ENCODE peak calls at places on chromosomes 11 and 22, in ten cellular contexts. One of them, this sample, is unnamed.

GRCh38 chr11:34457607-34458006 is 18.9 kb downstream of the CAT start:
- DNase-seq in ecto neural progenitor cell: no peak
- DNase-seq in posterior vena cava: no peak
- DNase-seq in ovary: no peak
- DNase-seq in kidney glomerular epithelial cell: no peak
- DNase-seq in stomach: no peak
- DNase-seq in stimulated activated CD4-positive, alpha-beta T cell treated with anti-CD3 and anti-CD28 coated beads, Interleukin-4, amount 100 ng/mL, for 24 hours: no peak
- DNase-seq in stimulated activated CD8-positive, alpha-beta memory T cell treated with anti-CD3 and anti-CD28 coated beads, Interleukin-7, amount 100 ng/mL, for 1 hour: no peak
- DNase-seq in spleen: no peak
- DNase-seq in NCI-H1092: no peak
- DNase-seq in this sample: no peak

GRCh38 chr11:26793517-26793916 is 71.7 kb upstream of the SLC5A12 start:
- DNase-seq in ecto neural progenitor cell: no peak
- DNase-seq in posterior vena cava: no peak
- DNase-seq in ovary: no peak
- DNase-seq in kidney glomerular epithelial cell: no peak
- DNase-seq in stomach: no peak
- DNase-seq in stimulated activated CD4-positive, alpha-beta T cell treated with anti-CD3 and anti-CD28 coated beads, Interleukin-4, amount 100 ng/mL, for 24 hours: no peak
- DNase-seq in stimulated activated CD8-positive, alpha-beta memory T cell treated with anti-CD3 and anti-CD28 coated beads, Interleukin-7, amount 100 ng/mL, for 1 hour: no peak
- DNase-seq in spleen: no peak
- DNase-seq in NCI-H1092: no peak
- DNase-seq in this sample: no peak

GRCh38 chr11:117186431-117186761 is 7.9 kb downstream of the SIDT2 start:
- DNase-seq in ecto neural progenitor cell: no peak
- DNase-seq in posterior vena cava: peak; percentile 46
- DNase-seq in ovary: peak; percentile 41
- DNase-seq in kidney glomerular epithelial cell: no peak
- DNase-seq in stomach: no peak
- DNase-seq in stimulated activated CD4-positive, alpha-beta T cell treated with anti-CD3 and anti-CD28 coated beads, Interleukin-4, amount 100 ng/mL, for 24 hours: no peak
- DNase-seq in stimulated activated CD8-positive, alpha-beta memory T cell treated with anti-CD3 and anti-CD28 coated beads, Interleukin-7, amount 100 ng/mL, for 1 hour: no peak
- DNase-seq in spleen: peak; percentile 71
- DNase-seq in NCI-H1092: no peak
- DNase-seq in this sample: no peak

GRCh38 chr11:41612415-41612814 is 153.0 kb upstream of the LRRC4C start:
- DNase-seq in ecto neural progenitor cell: no peak
- DNase-seq in posterior vena cava: no peak
- DNase-seq in ovary: no peak
- DNase-seq in kidney glomerular epithelial cell: no peak
- DNase-seq in stomach: no peak
- DNase-seq in stimulated activated CD4-positive, alpha-beta T cell treated with anti-CD3 and anti-CD28 coated beads, Interleukin-4, amount 100 ng/mL, for 24 hours: no peak
- DNase-seq in stimulated activated CD8-positive, alpha-beta memory T cell treated with anti-CD3 and anti-CD28 coated beads, Interleukin-7, amount 100 ng/mL, for 1 hour: no peak
- DNase-seq in spleen: no peak
- DNase-seq in NCI-H1092: no peak
- DNase-seq in this sample: no peak

GRCh38 chr11:93225642-93226041 is 27.9 kb upstream of the SLC36A4 start:
- DNase-seq in ecto neural progenitor cell: no peak
- DNase-seq in posterior vena cava: no peak
- DNase-seq in ovary: no peak
- DNase-seq in kidney glomerular epithelial cell: no peak
- DNase-seq in stomach: no peak
- DNase-seq in stimulated activated CD4-positive, alpha-beta T cell treated with anti-CD3 and anti-CD28 coated beads, Interleukin-4, amount 100 ng/mL, for 24 hours: no peak
- DNase-seq in stimulated activated CD8-positive, alpha-beta memory T cell treated with anti-CD3 and anti-CD28 coated beads, Interleukin-7, amount 100 ng/mL, for 1 hour: no peak
- DNase-seq in spleen: no peak
- DNase-seq in NCI-H1092: peak; percentile 42
- DNase-seq in this sample: no peak

GRCh38 chr11:87645626-87646025 is 529.6 kb downstream of the RAB38 start:
- DNase-seq in ecto neural progenitor cell: no peak
- DNase-seq in posterior vena cava: no peak
- DNase-seq in ovary: no peak
- DNase-seq in kidney glomerular epithelial cell: no peak
- DNase-seq in stomach: no peak
- DNase-seq in stimulated activated CD4-positive, alpha-beta T cell treated with anti-CD3 and anti-CD28 coated beads, Interleukin-4, amount 100 ng/mL, for 24 hours: no peak
- DNase-seq in stimulated activated CD8-positive, alpha-beta memory T cell treated with anti-CD3 and anti-CD28 coated beads, Interleukin-7, amount 100 ng/mL, for 1 hour: no peak
- DNase-seq in spleen: no peak
- DNase-seq in NCI-H1092: no peak
- DNase-seq in this sample: no peak

GRCh38 chr11:8671242-8671641 is 11.2 kb downstream of the TRIM66 start:
- DNase-seq in ecto neural progenitor cell: peak; percentile 77
- DNase-seq in posterior vena cava: no peak
- DNase-seq in ovary: peak; percentile 41
- DNase-seq in kidney glomerular epithelial cell: peak; percentile 80
- DNase-seq in stomach: no peak
- DNase-seq in stimulated activated CD4-positive, alpha-beta T cell treated with anti-CD3 and anti-CD28 coated beads, Interleukin-4, amount 100 ng/mL, for 24 hours: no peak
- DNase-seq in stimulated activated CD8-positive, alpha-beta memory T cell treated with anti-CD3 and anti-CD28 coated beads, Interleukin-7, amount 100 ng/mL, for 1 hour: no peak
- DNase-seq in spleen: no peak
- DNase-seq in NCI-H1092: no peak
- DNase-seq in this sample: no peak

GRCh38 chr22:43526951-43527350 is 115.1 kb downstream of the MPPED1 start:
- DNase-seq in ecto neural progenitor cell: no peak
- DNase-seq in posterior vena cava: peak; percentile 48
- DNase-seq in ovary: no peak
- DNase-seq in kidney glomerular epithelial cell: no peak
- DNase-seq in stomach: no peak
- DNase-seq in stimulated activated CD4-positive, alpha-beta T cell treated with anti-CD3 and anti-CD28 coated beads, Interleukin-4, amount 100 ng/mL, for 24 hours: no peak
- DNase-seq in stimulated activated CD8-positive, alpha-beta memory T cell treated with anti-CD3 and anti-CD28 coated beads, Interleukin-7, amount 100 ng/mL, for 1 hour: no peak
- DNase-seq in spleen: no peak
- DNase-seq in NCI-H1092: no peak
- DNase-seq in this sample: no peak

GRCh38 chr22:45686004-45686403 is 14.4 kb downstream of the ATXN10 start:
- DNase-seq in ecto neural progenitor cell: no peak
- DNase-seq in posterior vena cava: no peak
- DNase-seq in ovary: no peak
- DNase-seq in kidney glomerular epithelial cell: no peak
- DNase-seq in stomach: no peak
- DNase-seq in stimulated activated CD4-positive, alpha-beta T cell treated with anti-CD3 and anti-CD28 coated beads, Interleukin-4, amount 100 ng/mL, for 24 hours: no peak
- DNase-seq in stimulated activated CD8-positive, alpha-beta memory T cell treated with anti-CD3 and anti-CD28 coated beads, Interleukin-7, amount 100 ng/mL, for 1 hour: no peak
- DNase-seq in spleen: no peak
- DNase-seq in NCI-H1092: no peak
- DNase-seq in this sample: no peak

GRCh38 chr11:127619946-127620345 is 619.4 kb upstream of the KIRREL3 start:
- DNase-seq in ecto neural progenitor cell: no peak
- DNase-seq in posterior vena cava: no peak
- DNase-seq in ovary: no peak
- DNase-seq in kidney glomerular epithelial cell: no peak
- DNase-seq in stomach: no peak
- DNase-seq in stimulated activated CD4-positive, alpha-beta T cell treated with anti-CD3 and anti-CD28 coated beads, Interleukin-4, amount 100 ng/mL, for 24 hours: no peak
- DNase-seq in stimulated activated CD8-positive, alpha-beta memory T cell treated with anti-CD3 and anti-CD28 coated beads, Interleukin-7, amount 100 ng/mL, for 1 hour: no peak
- DNase-seq in spleen: no peak
- DNase-seq in NCI-H1092: no peak
- DNase-seq in this sample: no peak

GRCh38 chr22:50305393-50305657 is 2.1 kb downstream of the PLXNB2 start:
- DNase-seq in ecto neural progenitor cell: no peak
- DNase-seq in posterior vena cava: no peak
- DNase-seq in ovary: no peak
- DNase-seq in kidney glomerular epithelial cell: no peak
- DNase-seq in stomach: no peak
- DNase-seq in stimulated activated CD4-positive, alpha-beta T cell treated with anti-CD3 and anti-CD28 coated beads, Interleukin-4, amount 100 ng/mL, for 24 hours: no peak
- DNase-seq in stimulated activated CD8-positive, alpha-beta memory T cell treated with anti-CD3 and anti-CD28 coated beads, Interleukin-7, amount 100 ng/mL, for 1 hour: no peak
- DNase-seq in spleen: no peak
- DNase-seq in NCI-H1092: no peak
- DNase-seq in this sample: peak; percentile 75

GRCh38 chr11:68661014-68661413 is 23.3 kb upstream of the GAL start:
- DNase-seq in ecto neural progenitor cell: no peak
- DNase-seq in posterior vena cava: peak; percentile 76
- DNase-seq in ovary: no peak
- DNase-seq in kidney glomerular epithelial cell: no peak
- DNase-seq in stomach: no peak
- DNase-seq in stimulated activated CD4-positive, alpha-beta T cell treated with anti-CD3 and anti-CD28 coated beads, Interleukin-4, amount 100 ng/mL, for 24 hours: no peak
- DNase-seq in stimulated activated CD8-positive, alpha-beta memory T cell treated with anti-CD3 and anti-CD28 coated beads, Interleukin-7, amount 100 ng/mL, for 1 hour: no peak
- DNase-seq in spleen: peak; percentile 25
- DNase-seq in NCI-H1092: no peak
- DNase-seq in this sample: no peak

GRCh38 chr11:65743928-65744698 is 23.5 kb upstream of the RNASEH2C start:
- DNase-seq in ecto neural progenitor cell: no peak
- DNase-seq in posterior vena cava: no peak
- DNase-seq in ovary: no peak
- DNase-seq in kidney glomerular epithelial cell: no peak
- DNase-seq in stomach: peak; percentile 49
- DNase-seq in stimulated activated CD4-positive, alpha-beta T cell treated with anti-CD3 and anti-CD28 coated beads, Interleukin-4, amount 100 ng/mL, for 24 hours: peak; percentile 8
- DNase-seq in stimulated activated CD8-positive, alpha-beta memory T cell treated with anti-CD3 and anti-CD28 coated beads, Interleukin-7, amount 100 ng/mL, for 1 hour: no peak
- DNase-seq in spleen: no peak
- DNase-seq in NCI-H1092: no peak
- DNase-seq in this sample: peak; percentile 68

GRCh38 chr22:36322602-36322915 is 65.2 kb downstream of the MYH9 start:
- DNase-seq in ecto neural progenitor cell: no peak
- DNase-seq in posterior vena cava: no peak
- DNase-seq in ovary: no peak
- DNase-seq in kidney glomerular epithelial cell: no peak
- DNase-seq in stomach: no peak
- DNase-seq in stimulated activated CD4-positive, alpha-beta T cell treated with anti-CD3 and anti-CD28 coated beads, Interleukin-4, amount 100 ng/mL, for 24 hours: no peak
- DNase-seq in stimulated activated CD8-positive, alpha-beta memory T cell treated with anti-CD3 and anti-CD28 coated beads, Interleukin-7, amount 100 ng/mL, for 1 hour: no peak
- DNase-seq in spleen: no peak
- DNase-seq in NCI-H1092: no peak
- DNase-seq in this sample: no peak

GRCh38 chr11:97683733-97684132 is 1293.9 kb downstream of the JRKL start:
- DNase-seq in ecto neural progenitor cell: peak; percentile 42
- DNase-seq in posterior vena cava: no peak
- DNase-seq in ovary: no peak
- DNase-seq in kidney glomerular epithelial cell: no peak
- DNase-seq in stomach: no peak
- DNase-seq in stimulated activated CD4-positive, alpha-beta T cell treated with anti-CD3 and anti-CD28 coated beads, Interleukin-4, amount 100 ng/mL, for 24 hours: no peak
- DNase-seq in stimulated activated CD8-positive, alpha-beta memory T cell treated with anti-CD3 and anti-CD28 coated beads, Interleukin-7, amount 100 ng/mL, for 1 hour: no peak
- DNase-seq in spleen: no peak
- DNase-seq in NCI-H1092: no peak
- DNase-seq in this sample: no peak

GRCh38 chr11:120710354-120711187 is 199.0 kb downstream of the GRIK4 start:
- DNase-seq in ecto neural progenitor cell: peak; percentile 80
- DNase-seq in posterior vena cava: peak; percentile 88
- DNase-seq in ovary: peak; percentile 90
- DNase-seq in kidney glomerular epithelial cell: peak; percentile 78
- DNase-seq in stomach: no peak
- DNase-seq in stimulated activated CD4-positive, alpha-beta T cell treated with anti-CD3 and anti-CD28 coated beads, Interleukin-4, amount 100 ng/mL, for 24 hours: no peak
- DNase-seq in stimulated activated CD8-positive, alpha-beta memory T cell treated with anti-CD3 and anti-CD28 coated beads, Interleukin-7, amount 100 ng/mL, for 1 hour: no peak
- DNase-seq in spleen: peak; percentile 71
- DNase-seq in NCI-H1092: no peak
- DNase-seq in this sample: no peak

GRCh38 chr11:96307748-96308133 is 35.3 kb downstream of the MAML2 start:
- DNase-seq in ecto neural progenitor cell: no peak
- DNase-seq in posterior vena cava: no peak
- DNase-seq in ovary: no peak
- DNase-seq in kidney glomerular epithelial cell: peak; percentile 78
- DNase-seq in stomach: no peak
- DNase-seq in stimulated activated CD4-positive, alpha-beta T cell treated with anti-CD3 and anti-CD28 coated beads, Interleukin-4, amount 100 ng/mL, for 24 hours: no peak
- DNase-seq in stimulated activated CD8-positive, alpha-beta memory T cell treated with anti-CD3 and anti-CD28 coated beads, Interleukin-7, amount 100 ng/mL, for 1 hour: no peak
- DNase-seq in spleen: no peak
- DNase-seq in NCI-H1092: no peak
- DNase-seq in this sample: no peak

GRCh38 chr22:23789121-23789520 is 2.4 kb downstream of the SMARCB1 start:
- DNase-seq in ecto neural progenitor cell: no peak
- DNase-seq in posterior vena cava: no peak
- DNase-seq in ovary: no peak
- DNase-seq in kidney glomerular epithelial cell: no peak
- DNase-seq in stomach: no peak
- DNase-seq in stimulated activated CD4-positive, alpha-beta T cell treated with anti-CD3 and anti-CD28 coated beads, Interleukin-4, amount 100 ng/mL, for 24 hours: no peak
- DNase-seq in stimulated activated CD8-positive, alpha-beta memory T cell treated with anti-CD3 and anti-CD28 coated beads, Interleukin-7, amount 100 ng/mL, for 1 hour: no peak
- DNase-seq in spleen: peak; percentile 14
- DNase-seq in NCI-H1092: no peak
- DNase-seq in this sample: no peak

GRCh38 chr11:125075900-125076317 is 12.8 kb downstream of the SLC37A2 start:
- DNase-seq in ecto neural progenitor cell: no peak
- DNase-seq in posterior vena cava: no peak
- DNase-seq in ovary: no peak
- DNase-seq in kidney glomerular epithelial cell: no peak
- DNase-seq in stomach: no peak
- DNase-seq in stimulated activated CD4-positive, alpha-beta T cell treated with anti-CD3 and anti-CD28 coated beads, Interleukin-4, amount 100 ng/mL, for 24 hours: no peak
- DNase-seq in stimulated activated CD8-positive, alpha-beta memory T cell treated with anti-CD3 and anti-CD28 coated beads, Interleukin-7, amount 100 ng/mL, for 1 hour: no peak
- DNase-seq in spleen: no peak
- DNase-seq in NCI-H1092: no peak
- DNase-seq in this sample: peak; percentile 5

This sample was measured in pancreas.